ENCODE peak calls at places on chromosomes 2 and 18, in four cellular contexts. One of them, this sample, is unnamed.

GRCh38 chr18:61865466-61866165 is 27.2 kb downstream of the RNF152 start:
- DNase-seq in SK-N-MC: no peak
- DNase-seq in HTR-8/SVneo: no peak
- DNase-seq in RCC 7860: no peak
- DNase-seq in this sample: no peak

GRCh38 chr2:85111819-85112281 is 21.3 kb upstream of the TCF7L1 start:
- DNase-seq in RCC 7860: no peak
- DNase-seq in HTR-8/SVneo: no peak
- DNase-seq in SK-N-MC: no peak
- DNase-seq in this sample: no peak

GRCh38 chr2:240571314-240571973 is 3.2 kb downstream of the RNPEPL1 start:
- DNase-seq in RCC 7860: no peak
- DNase-seq in HTR-8/SVneo: no peak
- DNase-seq in SK-N-MC: no peak
- DNase-seq in this sample: no peak

GRCh38 chr2:26008851-26009566 is 24.9 kb upstream of the RAB10 start:
- DNase-seq in HTR-8/SVneo: peak
- DNase-seq in RCC 7860: peak
- DNase-seq in SK-N-MC: no peak
- DNase-seq in this sample: no peak

GRCh38 chr2:120531863-120532600 is 186.1 kb downstream of the INHBB start:
- DNase-seq in RCC 7860: no peak
- DNase-seq in HTR-8/SVneo: no peak
- DNase-seq in SK-N-MC: no peak
- DNase-seq in this sample: no peak

GRCh38 chr2:102187191-102188150 is 648 bp downstream of the IL1RL2 start:
- DNase-seq in SK-N-MC: no peak
- DNase-seq in HTR-8/SVneo: no peak
- DNase-seq in RCC 7860: no peak
- DNase-seq in this sample: no peak

GRCh38 chr2:74267068-74267467 is 68.7 kb downstream of the MTHFD2 start:
- DNase-seq in HTR-8/SVneo: peak
- DNase-seq in SK-N-MC: no peak
- DNase-seq in RCC 7860: no peak
- DNase-seq in this sample: no peak

GRCh38 chr18:3910507-3910906 is 460.5 kb downstream of the TGIF1 start:
- DNase-seq in RCC 7860: no peak
- DNase-seq in SK-N-MC: no peak
- DNase-seq in HTR-8/SVneo: no peak
- DNase-seq in this sample: no peak

GRCh38 chr2:69831354-69831905 is 2.0 kb downstream of the GMCL1 start:
- DNase-seq in SK-N-MC: no peak
- DNase-seq in RCC 7860: peak
- DNase-seq in HTR-8/SVneo: no peak
- DNase-seq in this sample: no peak

GRCh38 chr2:123380536-123380935 is 644.6 kb upstream of the CNTNAP5 start:
- DNase-seq in HTR-8/SVneo: no peak
- DNase-seq in SK-N-MC: no peak
- DNase-seq in RCC 7860: no peak
- DNase-seq in this sample: no peak

GRCh38 chr2:8306530-8307351 is 375.1 kb upstream of the ID2 start:
- DNase-seq in RCC 7860: peak
- DNase-seq in SK-N-MC: no peak
- DNase-seq in HTR-8/SVneo: no peak
- DNase-seq in this sample: no peak

GRCh38 chr2:212858496-212858895 is 292.9 kb downstream of the IKZF2 start:
- DNase-seq in RCC 7860: no peak
- DNase-seq in SK-N-MC: no peak
- DNase-seq in HTR-8/SVneo: no peak
- DNase-seq in this sample: no peak

GRCh38 chr2:182522428-182522896 is 95.6 kb upstream of the PDE1A start:
- DNase-seq in SK-N-MC: peak
- DNase-seq in HTR-8/SVneo: no peak
- DNase-seq in RCC 7860: peak
- DNase-seq in this sample: no peak

GRCh38 chr2:195662138-195662537 is 5.1 kb downstream of the SLC39A10 start:
- DNase-seq in HTR-8/SVneo: no peak
- DNase-seq in RCC 7860: no peak
- DNase-seq in SK-N-MC: no peak
- DNase-seq in this sample: no peak

GRCh38 chr18:73617981-73618380 is 529.7 kb downstream of the FBXO15 start:
- DNase-seq in RCC 7860: no peak
- DNase-seq in SK-N-MC: no peak
- DNase-seq in HTR-8/SVneo: no peak
- DNase-seq in this sample: no peak

GRCh38 chr2:8148260-8148880 is 533.5 kb upstream of the ID2 start:
- DNase-seq in RCC 7860: peak
- DNase-seq in SK-N-MC: no peak
- DNase-seq in HTR-8/SVneo: no peak
- DNase-seq in this sample: no peak

GRCh38 chr2:120470041-120470716 is 124.2 kb downstream of the INHBB start:
- DNase-seq in RCC 7860: peak
- DNase-seq in SK-N-MC: no peak
- DNase-seq in HTR-8/SVneo: peak
- DNase-seq in this sample: no peak

GRCh38 chr2:74530239-74531161 is 767 bp downstream of the HTRA2 start:
- DNase-seq in HTR-8/SVneo: peak
- DNase-seq in RCC 7860: no peak
- DNase-seq in SK-N-MC: no peak
- DNase-seq in this sample: no peak

GRCh38 chr18:23727707-23728493 is 38.6 kb downstream of the LAMA3 start:
- DNase-seq in HTR-8/SVneo: no peak
- DNase-seq in RCC 7860: no peak
- DNase-seq in SK-N-MC: no peak
- DNase-seq in this sample: no peak

GRCh38 chr2:74548919-74549684 is 4.6 kb downstream of the LOXL3 start:
- DNase-seq in RCC 7860: no peak
- DNase-seq in HTR-8/SVneo: no peak
- DNase-seq in SK-N-MC: no peak
- DNase-seq in this sample: no peak